ENCODE peak calls at places on chromosome 22, in six cellular contexts. R is A549, C is GM12878, Q is K562, W is endothelial cell of umbilical vein, M is HepG2. J is an unnamed sample.

GRCh38 chr22:32286290-32286840 is 31.2 kb upstream of the SLC5A4 start:
- DNase-seq in M (no peak), W (no peak), R (no peak), C (no peak), Q (no peak), J (no peak)

GRCh38 chr22:43823353-43823908 is 11.3 kb upstream of the EFCAB6 start:
- DNase-seq in M (peak; percentile 61), Q (no peak), C (no peak), R (peak; percentile 68), W (no peak), J (no peak)

GRCh38 chr22:32823024-32823730 is 21.7 kb downstream of the TIMP3 start:
- DNase-seq in W (no peak), Q (peak; percentile 43), M (peak; percentile 62), R (peak; percentile 25), C (no peak), J (peak; percentile 58)

GRCh38 chr22:44159811-44160210 is 20.9 kb upstream of the PARVG start:
- DNase-seq in C (no peak), M (no peak), Q (no peak), R (no peak), W (no peak), J (no peak)

GRCh38 chr22:35518781-35519180 is 21.9 kb upstream of the RASD2 start:
- DNase-seq in R (no peak), M (no peak), W (no peak), Q (no peak), C (no peak), J (no peak)

GRCh38 chr22:32684822-32685187 is 116.7 kb upstream of the TIMP3 start:
- DNase-seq in W (no peak), M (no peak), Q (no peak), C (no peak), R (no peak), J (no peak)

GRCh38 chr22:20953668-20954500 is 13.2 kb upstream of the AIFM3 start:
- DNase-seq in R (no peak), M (peak; percentile 67), C (no peak), W (no peak), Q (no peak), J (peak; percentile 31)

GRCh38 chr22:39518996-39519680 is 1.2 kb upstream of the ATF4 start:
- DNase-seq in W (no peak), M (no peak), R (peak; percentile 43), C (no peak), Q (peak; percentile 52), J (no peak)

GRCh38 chr22:26068571-26068970 is 100.7 kb upstream of the SEZ6L start:
- DNase-seq in W (no peak), M (no peak), R (no peak), C (no peak), Q (no peak), J (no peak)

GRCh38 chr22:17548756-17549035 is 14.6 kb upstream of the SLC25A18 start:
- DNase-seq in Q (no peak), R (no peak), M (no peak), W (no peak), C (no peak), J (no peak)

GRCh38 chr22:31526275-31526674 is 29.9 kb downstream of the SFI1 start:
- DNase-seq in C (no peak), Q (no peak), M (no peak), R (no peak), W (no peak), J (no peak)

GRCh38 chr22:22021160-22021750 is 38.7 kb upstream of the TOP3B start:
- DNase-seq in W (no peak), Q (peak; percentile 45), R (no peak), C (no peak), M (no peak), J (no peak)

GRCh38 chr22:25051983-25052710 is 99.6 kb downstream of the KIAA1671 start:
- DNase-seq in M (peak; percentile 8), W (no peak), R (no peak), C (no peak), Q (no peak), J (no peak)

GRCh38 chr22:22169923-22170322 is 74.7 kb upstream of the VPREB1 start:
- DNase-seq in M (no peak), R (no peak), C (no peak), Q (no peak), W (no peak), J (no peak)

GRCh38 chr22:32311551-32312071 is 46.1 kb upstream of the RFPL3 start:
- DNase-seq in R (no peak), W (no peak), C (no peak), Q (no peak), M (no peak), J (peak; percentile 38)

GRCh38 chr22:22593964-22594656 is 35.0 kb upstream of the PRAME start:
- DNase-seq in M (peak; percentile 27), W (peak; percentile 64), R (no peak), C (no peak), Q (peak; percentile 94), J (peak; percentile 74)

GRCh38 chr22:23380230-23380573 is 199.9 kb downstream of the IGLL1 start:
- DNase-seq in Q (no peak), M (no peak), W (no peak), C (no peak), R (no peak), J (no peak)

GRCh38 chr22:43465291-43466015 is 53.6 kb downstream of the MPPED1 start:
- DNase-seq in W (no peak), M (no peak), C (no peak), Q (no peak), R (no peak), J (no peak)

GRCh38 chr22:24009227-24010017 is 1.7 kb upstream of the CABIN1 start:
- DNase-seq in W (no peak), C (no peak), R (no peak), M (peak; percentile 97), Q (no peak), J (no peak)

GRCh38 chr22:31176923-31177322 is 16.9 kb downstream of the RNF185 start:
- DNase-seq in Q (no peak), W (no peak), M (no peak), R (no peak), C (no peak), J (no peak)

GRCh38 chr22:19038728-19039447 is 83.3 kb downstream of the DGCR2 start:
- DNase-seq in R (no peak), M (no peak), W (no peak), C (no peak), Q (no peak), J (no peak)
- TF ChIP-seq MYC in R (no peak), M (no peak), W (no peak), C (no peak), Q (no peak), J (no peak)

GRCh38 chr22:49322861-49323622 is 504.6 kb downstream of the BRD1 start:
- DNase-seq in Q (no peak), C (no peak), R (no peak), M (no peak), W (no peak), J (no peak)
- H3K4me3 ChIP-seq in Q (no peak overlapping the region), C (no peak overlapping the region), R (no peak overlapping the region), M (no peak overlapping the region), W (no peak overlapping the region), J (no peak overlapping the region)

GRCh38 chr22:41383085-41383484 is 1.3 kb downstream of the TEF start:
- DNase-seq in W (no peak), C (no peak), M (no peak), Q (no peak), R (no peak), J (no peak)

GRCh38 chr22:41381329-41382097 is at the start of gene TEF:
- DNase-seq in C (peak; percentile 91), W (peak; percentile 98), Q (peak; percentile 98), M (peak; percentile 97), R (peak; percentile 97), J (peak; percentile 98)

GRCh38 chr22:41382098-41382578 is 396 bp downstream of the TEF start:
- DNase-seq in C (no peak), R (peak; percentile 53), M (no peak), Q (peak; percentile 84), W (no peak), J (no peak)

GRCh38 chr22:41382610-41383009 is 868 bp downstream of the TEF start:
- DNase-seq in W (no peak), R (no peak), M (no peak), Q (no peak), C (no peak), J (no peak)

GRCh38 chr22:41380993-41381328 is 781 bp upstream of the TEF start:
- DNase-seq in R (peak; percentile 37), M (peak; percentile 83), W (peak; percentile 62), C (no peak), Q (peak; percentile 71), J (no peak)
- TF ChIP-seq MYC in R (no peak), M (peak; percentile 70), W (no peak), C (no peak), Q (no peak), J (peak; percentile 79)

GRCh38 chr22:50216161-50216683 is 15.4 kb downstream of the SELENOO start:
- DNase-seq in R (no peak), M (no peak), W (no peak), C (no peak), Q (no peak), J (no peak)
- H3K4me3 ChIP-seq in R (no peak overlapping the region), M (no peak overlapping the region), W (no peak overlapping the region), C (no peak overlapping the region), Q (no peak overlapping the region), J (no peak overlapping the region)

GRCh38 chr22:42399315-42400271 is 32.6 kb downstream of the NFAM1 start:
- DNase-seq in R (no peak), M (no peak), Q (peak; percentile 56), C (no peak), W (no peak), J (peak; percentile 81)
- TF ChIP-seq MYC in R (no peak), M (no peak), Q (no peak), C (no peak), W (no peak), J (no peak)

DNA sequence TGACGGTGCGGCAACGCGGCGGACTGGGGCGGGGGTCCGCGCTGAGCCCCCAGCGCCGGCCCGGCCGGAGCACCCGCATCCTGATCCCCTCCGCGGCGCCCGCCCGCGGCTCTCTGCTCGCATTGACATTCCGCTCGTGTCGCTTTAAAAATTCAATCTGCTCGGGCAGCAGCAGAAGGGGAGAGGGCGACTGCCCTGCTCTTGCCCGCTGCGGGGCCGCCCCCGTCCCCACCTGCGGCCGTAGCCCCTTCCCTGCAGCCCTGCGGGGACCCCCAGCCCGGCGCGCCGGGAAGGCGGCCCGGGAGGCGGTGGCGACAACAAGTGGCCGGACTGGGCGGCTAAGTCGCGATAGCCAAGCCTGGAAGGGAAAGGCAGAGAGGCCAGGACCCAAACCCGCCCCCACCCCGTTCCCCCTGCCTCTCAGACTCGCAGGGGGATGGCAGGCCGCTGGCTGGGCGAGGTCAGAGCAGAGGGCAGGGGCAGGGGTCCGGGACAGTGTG is 1.1 kb downstream of the CABP7 start:
- DNase-seq in R (no peak), C (no peak), Q (no peak), W (no peak), M (no peak), J (no peak)
- H3K4me3 ChIP-seq in R (peak overlapping the region; percentile 47), C (no peak overlapping the region), Q (no peak overlapping the region), W (no peak overlapping the region), M (no peak overlapping the region), J (no peak overlapping the region)

DNA sequence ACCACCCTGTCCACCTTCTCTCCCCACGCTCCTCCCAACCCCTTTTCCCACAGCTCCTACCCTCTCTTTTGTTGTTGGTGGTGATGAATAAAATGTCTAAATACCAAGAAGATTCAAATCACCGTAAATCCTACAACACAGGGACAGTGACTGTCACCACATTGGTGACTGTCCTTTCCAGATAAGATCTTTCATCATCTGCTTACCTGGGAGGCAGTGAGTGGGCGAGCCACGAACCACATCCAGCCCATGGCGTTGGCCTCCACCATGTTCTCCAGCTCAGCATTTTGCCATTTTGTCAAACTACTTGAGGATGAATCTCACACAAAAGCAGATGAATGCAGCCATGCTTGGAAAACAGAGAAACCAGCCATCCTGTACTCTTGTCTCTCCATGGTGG is 6.7 kb upstream of the CYTH4 start:
- DNase-seq in M (no peak), C (no peak), W (no peak), Q (no peak), R (no peak), J (no peak)
- TF ChIP-seq MYC in M (no peak), C (no peak), W (no peak), Q (no peak), R (no peak), J (no peak)

J was measured in NB4.